ENCODE peak calls at places on chromosomes 13 and 19, in six cellular contexts. J is IMR-90; K is CD4-positive, CD25-positive, alpha-beta regulatory T cell; H is neural progenitor cell; P is esophagus muscularis mucosa; R is heart left ventricle. M is an unnamed sample.
A peak's percentile ranks its signal among the peaks of the same experiment; 100 is the strongest.

GRCh38 chr19:3586707-3587346 is 1.5 kb downstream of the GIPC3 start:
- DNase-seq in J (no peak), K (no peak), H (no peak), P (no peak), R (no peak), M (no peak)

GRCh38 chr19:50239916-50240585 is 36.6 kb downstream of the MYH14 start:
- DNase-seq in J (no peak), K (no peak), H (no peak), P (no peak), R (no peak), M (no peak)

GRCh38 chr19:39038098-39038497 is 5.7 kb upstream of the FBXO27 start:
- DNase-seq in J (peak; percentile 25), K (no peak), H (peak; percentile 87), P (no peak), R (no peak), M (peak; percentile 69)

GRCh38 chr13:22738357-22738756 is 442.4 kb upstream of the SGCG start:
- DNase-seq in J (no peak), K (no peak), H (no peak), P (no peak), R (no peak), M (no peak)

GRCh38 chr13:98476538-98476966 is 100.4 kb downstream of the STK24 start:
- DNase-seq in J (peak; percentile 92), K (peak; percentile 78), H (no peak), P (no peak), R (no peak), M (no peak)

GRCh38 chr19:1880611-1881392 is 4.5 kb downstream of the ABHD17A start:
- DNase-seq in J (no peak), K (no peak), H (no peak), P (no peak), R (no peak), M (no peak)

GRCh38 chr13:58254961-58255360 is 623.4 kb downstream of the PCDH17 start:
- DNase-seq in J (no peak), K (no peak), H (peak; percentile 78), P (no peak), R (no peak), M (no peak)

GRCh38 chr19:5091576-5092215 is 122.8 kb downstream of the KDM4B start:
- DNase-seq in J (no peak), K (no peak), H (no peak), P (no peak), R (no peak), M (no peak)

GRCh38 chr19:4694211-4694987 is 24.3 kb upstream of the MYDGF start:
- DNase-seq in J (peak; percentile 94), K (no peak), H (no peak), P (no peak), R (no peak), M (no peak)

GRCh38 chr13:46526763-46527162 is 26.2 kb upstream of the LRCH1 start:
- DNase-seq in J (no peak), K (no peak), H (no peak), P (no peak), R (no peak), M (no peak)

GRCh38 chr19:44367024-44367423 is 10.5 kb upstream of the ZNF112 start:
- DNase-seq in J (no peak), K (no peak), H (no peak), P (no peak), R (no peak), M (no peak)

GRCh38 chr13:110308377-110309158 is 1.5 kb downstream of the COL4A2 start:
- DNase-seq in J (no peak), K (no peak), H (peak; percentile 84), P (no peak), R (no peak), M (no peak)
- H3K4me1 ChIP-seq in J (peaks cover 33% of the 10 kb centered on the region), K (no peaks in the 10 kb centered on the region), H (peaks cover 25% of the 10 kb centered on the region), P (peaks cover 66% of the 10 kb centered on the region), R (peaks cover 63% of the 10 kb centered on the region), M (no peaks in the 10 kb centered on the region)

GRCh38 chr19:16117594-16118033 is 5.9 kb downstream of the RAB8A start:
- DNase-seq in J (no peak), K (no peak), H (no peak), P (no peak), R (no peak), M (no peak)
- H3K4me1 ChIP-seq in J (peaks cover 2% of the 10 kb centered on the region), K (peaks cover 54% of the 10 kb centered on the region), H (no peaks in the 10 kb centered on the region), P (peaks cover 40% of the 10 kb centered on the region), R (peaks cover 24% of the 10 kb centered on the region), M (peaks cover 5% of the 10 kb centered on the region)

DNA sequence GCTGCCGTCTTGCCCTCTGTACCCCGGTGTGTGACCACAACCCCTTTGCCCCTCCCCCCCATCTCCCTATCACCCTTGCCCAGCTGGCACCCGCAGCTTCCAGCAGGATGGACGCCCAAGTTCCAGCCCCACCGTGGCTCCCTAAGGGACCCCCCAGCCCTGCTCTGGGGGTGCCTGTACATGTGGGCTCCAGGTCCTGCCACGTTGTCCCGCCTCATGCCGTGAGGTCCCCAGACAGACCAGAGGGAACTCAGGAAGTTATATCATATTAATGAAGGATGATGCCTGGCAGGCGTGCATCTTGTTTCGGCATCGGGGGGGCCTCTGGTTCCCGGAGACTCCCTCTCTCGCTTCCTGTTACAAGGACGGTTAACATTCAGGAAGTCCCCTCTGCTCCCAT is 1.6 kb upstream of the PTGIR start:
- DNase-seq in J (no peak), K (no peak), H (no peak), P (no peak), R (peak; percentile 24), M (no peak)
- H3K4me1 ChIP-seq in J (peaks cover 31% of the 10 kb centered on the region), K (peaks cover 23% of the 10 kb centered on the region), H (peaks cover 10% of the 10 kb centered on the region), P (peaks cover 62% of the 10 kb centered on the region), R (peaks cover 55% of the 10 kb centered on the region), M (no peaks in the 10 kb centered on the region)

GRCh38 chr19:16366433-16367268 is 42.0 kb downstream of the KLF2 start:
- DNase-seq in J (no peak), K (peak; percentile 79), H (no peak), P (no peak), R (no peak), M (no peak)

GRCh38 chr19:16364231-16364865 is 39.7 kb downstream of the KLF2 start:
- DNase-seq in J (no peak), K (no peak), H (no peak), P (no peak), R (no peak), M (no peak)

GRCh38 chr19:16363852-16364230 is 39.2 kb downstream of the KLF2 start:
- DNase-seq in J (no peak), K (no peak), H (no peak), P (no peak), R (no peak), M (no peak)

GRCh38 chr19:16366056-16366432 is 41.4 kb downstream of the KLF2 start:
- DNase-seq in J (no peak), K (no peak), H (no peak), P (no peak), R (no peak), M (no peak)

DNA sequence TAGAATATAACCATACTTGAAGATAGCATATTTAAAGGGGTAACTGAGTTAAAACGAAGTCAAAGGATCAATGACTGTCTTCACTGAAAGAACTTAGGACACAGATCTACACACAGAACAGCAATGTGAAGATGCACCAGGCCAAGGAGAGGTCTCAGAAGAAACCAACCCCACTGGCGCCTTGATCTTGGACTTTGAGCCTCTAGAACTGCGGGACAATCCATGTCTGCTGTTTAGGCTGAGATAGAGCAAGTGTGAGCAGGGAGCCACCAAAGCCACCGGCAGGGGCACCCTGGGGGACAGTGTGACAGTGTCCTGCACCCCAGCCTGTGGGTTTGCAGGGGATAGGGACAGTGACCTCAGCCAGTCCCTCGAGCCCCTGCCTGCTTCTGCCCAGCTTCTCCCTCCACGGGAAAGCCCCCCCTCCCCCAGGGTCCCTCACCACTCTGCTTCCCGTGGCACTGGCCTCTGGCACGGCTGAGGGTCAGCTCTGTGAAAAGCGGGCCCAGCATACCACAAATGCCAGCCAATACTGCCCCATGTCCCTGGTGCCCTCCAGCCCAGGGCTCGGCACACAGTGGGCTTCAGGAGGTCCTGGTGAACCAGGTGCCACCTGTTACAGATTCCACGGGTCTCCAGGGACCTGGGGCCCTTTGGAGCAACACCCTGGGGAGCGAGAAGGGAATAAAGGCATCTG is 40.8 kb downstream of the KLF2 start:
- DNase-seq in J (no peak), K (no peak), H (no peak), P (no peak), R (no peak), M (no peak)
- H3K4me1 ChIP-seq in J (no peaks in the 10 kb centered on the region), K (peaks cover 98% of the 10 kb centered on the region), H (no peaks in the 10 kb centered on the region), P (peaks cover 10% of the 10 kb centered on the region), R (peaks cover 2% of the 10 kb centered on the region), M (no peaks in the 10 kb centered on the region)

GRCh38 chr19:56113071-56113632 is 7.9 kb downstream of the ZNF787 start:
- DNase-seq in J (no peak), K (no peak), H (no peak), P (no peak), R (no peak), M (no peak)

GRCh38 chr19:56114711-56115110 is 6.4 kb downstream of the ZNF787 start:
- DNase-seq in J (no peak), K (no peak), H (no peak), P (no peak), R (no peak), M (no peak)

GRCh38 chr19:56112313-56112709 is 8.8 kb downstream of the ZNF787 start:
- DNase-seq in J (no peak), K (no peak), H (no peak), P (no peak), R (peak; percentile 30), M (no peak)

GRCh38 chr19:56115490-56115889 is 5.6 kb downstream of the ZNF787 start:
- DNase-seq in J (no peak), K (no peak), H (no peak), P (no peak), R (no peak), M (no peak)

DNA sequence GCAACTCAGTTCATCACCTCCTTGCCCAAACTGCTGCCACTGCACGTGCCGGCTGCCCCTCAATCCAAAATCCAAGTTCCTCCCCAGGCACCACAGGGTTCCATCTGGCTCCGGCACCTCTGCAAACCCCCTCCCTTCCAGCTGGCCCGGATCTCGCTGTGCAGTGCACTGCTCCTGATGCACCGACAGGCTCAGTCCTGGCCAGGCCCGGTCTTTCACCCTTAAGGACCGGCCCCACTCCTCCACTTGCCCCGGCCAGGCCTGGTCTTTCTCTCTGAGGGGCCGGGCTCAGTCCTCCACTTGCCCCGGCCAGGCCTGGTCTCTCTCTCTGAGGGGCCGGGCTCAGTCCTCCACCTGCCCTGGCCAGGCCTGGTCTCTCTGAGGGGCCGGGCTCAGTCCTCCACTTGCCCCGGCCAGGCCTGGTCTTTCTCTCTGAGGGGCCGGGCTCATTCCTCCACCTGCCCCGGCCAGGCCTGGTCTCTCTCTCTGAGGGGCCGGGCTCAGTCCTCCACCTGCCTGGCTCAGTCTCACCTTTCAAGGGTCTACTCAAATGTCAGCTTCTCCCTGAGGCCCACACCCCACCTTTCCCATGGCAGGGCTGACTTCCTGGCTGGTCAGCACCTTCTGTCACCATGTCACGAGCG is 6.9 kb downstream of the ZNF787 start:
- DNase-seq in J (no peak), K (no peak), H (no peak), P (no peak), R (no peak), M (no peak)
- H3K4me1 ChIP-seq in J (peaks cover 23% of the 10 kb centered on the region), K (peaks cover 18% of the 10 kb centered on the region), H (peaks cover 38% of the 10 kb centered on the region), P (peaks cover 100% of the 10 kb centered on the region), R (peaks cover 90% of the 10 kb centered on the region), M (no peaks in the 10 kb centered on the region)

GRCh38 chr19:48254529-48254970 is 1.2 kb downstream of the CARD8 start:
- DNase-seq in J (no peak), K (no peak), H (no peak), P (no peak), R (no peak), M (no peak)
- H3K4me1 ChIP-seq in J (no peaks in the 10 kb centered on the region), K (peaks cover 83% of the 10 kb centered on the region), H (peaks cover 7% of the 10 kb centered on the region), P (peaks cover 26% of the 10 kb centered on the region), R (peaks cover 73% of the 10 kb centered on the region), M (peaks cover 12% of the 10 kb centered on the region)

DNA sequence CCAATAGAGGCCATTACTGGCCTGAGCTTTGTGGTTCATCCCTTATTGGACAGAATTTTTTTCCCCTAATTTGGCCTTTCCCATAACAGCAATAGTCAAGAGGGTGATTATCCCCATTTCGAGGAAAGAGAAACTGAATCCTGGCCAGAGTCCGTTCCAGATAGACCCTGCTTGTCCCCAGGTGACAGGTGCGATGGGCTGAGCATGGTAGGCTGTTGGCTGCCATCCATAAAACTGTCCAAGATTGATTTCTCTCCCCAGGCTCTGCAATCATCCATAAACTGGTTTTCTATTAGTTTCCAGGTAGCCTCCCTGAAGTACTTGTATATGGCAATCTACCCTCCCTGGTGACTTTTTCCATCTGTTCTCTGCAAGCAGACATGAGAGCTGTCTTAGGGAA is 25.4 kb downstream of the SERP2 start:
- DNase-seq in J (no peak), K (no peak), H (no peak), P (no peak), R (no peak), M (no peak)
- H3K4me1 ChIP-seq in J (peaks cover 3% of the 10 kb centered on the region), K (no peaks in the 10 kb centered on the region), H (peaks cover 47% of the 10 kb centered on the region), P (peaks cover 14% of the 10 kb centered on the region), R (peaks cover 19% of the 10 kb centered on the region), M (peaks cover 8% of the 10 kb centered on the region)

M was measured in HAP-1.